ENCODE peak calls at places on chromosomes 12 and 14, in five cellular contexts. X, S, O, L and B are unnamed samples. For H3K9me2, the result is how much of the 10 kb centered on the place peaks cover.

GRCh38 chr12:31005256-31005943 is 68.3 kb upstream of the DDX11 start:
- DNase-seq in X (no peak), S (no peak), O (no peak), L (no peak), B (no peak)

GRCh38 chr14:68250950-68251765 is 431.6 kb downstream of the RAD51B start:
- DNase-seq in X (peak), S (no peak), O (no peak), L (no peak), B (no peak)

GRCh38 chr14:56709201-56709600 is 101.1 kb downstream of the OTX2 start:
- DNase-seq in X (no peak), S (no peak), O (peak), L (no peak), B (no peak)

GRCh38 chr12:21828779-21829178 is 54.3 kb upstream of the KCNJ8 start:
- DNase-seq in X (no peak), S (peak), O (no peak), L (no peak), B (no peak)

GRCh38 chr14:93133476-93133875 is 17.8 kb upstream of the ITPK1 start:
- DNase-seq in X (peak), S (peak), O (peak), L (no peak), B (no peak)

GRCh38 chr14:28652782-28653181 is 113.8 kb upstream of the FOXG1 start:
- DNase-seq in X (peak), S (peak), O (no peak), L (no peak), B (no peak)

GRCh38 chr12:83158613-83159207 is 472.0 kb downstream of the TMTC2 start:
- DNase-seq in X (no peak), S (no peak), O (no peak), L (no peak), B (no peak)

GRCh38 chr12:58443981-58444371 is 476.3 kb downstream of the LRIG3 start:
- DNase-seq in X (no peak), S (no peak), O (peak), L (no peak), B (no peak)

GRCh38 chr12:52216807-52217206 is 16.2 kb upstream of the KRT7 start:
- DNase-seq in X (no peak), S (no peak), O (no peak), L (no peak), B (no peak)

GRCh38 chr12:104243971-104244370 is 28.4 kb downstream of the TXNRD1 start:
- DNase-seq in X (no peak), S (no peak), O (no peak), L (no peak), B (no peak)
- H2AFZ ChIP-seq in X (peak), S (peak), O (no peak), L (peak), B (no peak)

DNA sequence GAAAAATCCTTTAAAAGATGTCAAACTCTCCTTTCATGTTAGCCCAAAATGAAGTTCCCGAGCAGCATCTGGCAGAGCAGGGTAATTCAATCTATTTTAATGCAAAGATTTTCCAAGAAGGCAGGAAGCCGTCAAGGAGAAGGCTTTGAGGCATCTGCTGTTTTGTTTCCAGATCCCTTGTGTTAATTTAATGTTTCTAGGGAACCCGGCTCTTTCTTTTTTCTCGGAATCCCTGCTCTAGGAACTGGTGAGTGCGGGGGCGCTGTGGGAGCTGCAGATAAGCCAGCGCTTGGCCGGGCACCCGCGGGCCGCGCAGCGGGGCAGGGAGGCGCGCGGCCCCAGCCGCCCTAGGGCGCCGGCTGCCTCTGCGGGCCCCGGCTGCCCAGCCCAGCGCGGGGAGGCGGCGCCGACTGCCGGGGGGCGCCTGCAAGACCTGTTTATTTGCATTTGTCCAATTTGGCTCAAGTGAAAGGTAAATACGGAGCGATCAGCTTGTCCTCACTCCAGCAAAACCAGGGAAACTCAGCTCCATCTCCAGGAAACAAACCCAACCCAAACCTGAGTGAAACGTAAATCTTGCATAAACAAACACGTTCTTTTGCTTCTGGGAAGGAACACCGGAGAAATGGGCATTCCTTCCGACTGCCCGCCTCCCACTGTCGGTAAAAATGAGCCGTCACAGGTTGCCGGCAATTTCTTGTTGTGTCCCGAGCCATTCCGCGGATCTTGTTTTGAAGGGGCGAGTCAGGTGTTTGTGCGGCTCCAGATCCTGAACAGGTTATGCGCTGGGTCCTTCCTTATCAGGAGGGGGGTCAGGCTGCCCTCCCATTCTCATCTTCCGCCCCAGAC is 65.1 kb downstream of the CRADD start:
- DNase-seq in X (peak), S (peak), O (peak), L (peak), B (peak)
- H3K4me2 ChIP-seq in X (peak), S (peak), O (peak), L (peak), B (peak)

GRCh38 chr14:98458702-98459101 is 813.3 kb downstream of the BCL11B start:
- DNase-seq in X (no peak), S (no peak), O (no peak), L (no peak), B (no peak)
- H3K9me2 ChIP-seq in X (under half), S (under half), O (under half), L (under half), B (under half)

GRCh38 chr12:3276226-3276625 is 199.0 kb downstream of the TSPAN9 start:
- DNase-seq in X (no peak), S (no peak), O (no peak), L (no peak), B (no peak)

GRCh38 chr12:3273409-3273853 is 196.3 kb downstream of the TSPAN9 start:
- DNase-seq in X (peak), S (peak), O (no peak), L (peak), B (no peak)

GRCh38 chr12:3277261-3277943 is 200.2 kb downstream of the TSPAN9 start:
- DNase-seq in X (no peak), S (no peak), O (no peak), L (no peak), B (no peak)

GRCh38 chr12:3274664-3275063 is 197.5 kb downstream of the TSPAN9 start:
- DNase-seq in X (no peak), S (no peak), O (no peak), L (no peak), B (no peak)

GRCh38 chr12:3275171-3276041 is 198.2 kb downstream of the TSPAN9 start:
- DNase-seq in X (peak), S (peak), O (peak), L (peak), B (peak)
- H2AFZ ChIP-seq in X (no peak), S (no peak), O (no peak), L (no peak), B (no peak)

GRCh38 chr14:23610815-23611289 is 25.3 kb upstream of the DHRS2 start:
- DNase-seq in X (no peak), S (no peak), O (no peak), L (no peak), B (no peak)
- H3K4me2 ChIP-seq in X (peak), S (no peak), O (no peak), L (no peak), B (no peak)